ENCODE peak calls at places on chromosome 10, in four cellular contexts. A is hepatocyte, N is SJSA1, Q is kidney epithelial cell. P is an unnamed sample. For H3K27me3, the result is how much of the 10 kb centered on the place peaks cover.

GRCh38 chr10:102225646-102226541 is at the start of gene ELOVL3:
- DNase-seq in A (peak), N (peak), Q (peak), P (peak)

GRCh38 chr10:91603931-91604331 is 28.9 kb downstream of the PPP1R3C start:
- DNase-seq in A (peak), N (no peak), Q (peak), P (peak)

GRCh38 chr10:30763933-30764332 is 134.4 kb upstream of the LYZL2 start:
- DNase-seq in A (no peak), N (no peak), Q (no peak), P (no peak)

GRCh38 chr10:97422921-97423420 is 3.0 kb upstream of the PGAM1 start:
- DNase-seq in A (no peak), N (no peak), Q (no peak), P (no peak)

GRCh38 chr10:117647306-117647705 is 104.8 kb downstream of the EMX2 start:
- DNase-seq in A (no peak), N (no peak), Q (no peak), P (no peak)

GRCh38 chr10:12667006-12667405 is 317.7 kb downstream of the CAMK1D start:
- DNase-seq in A (no peak), N (no peak), Q (no peak), P (no peak)

GRCh38 chr10:21518629-21519321 is 6.7 kb downstream of the SKIDA1 start:
- DNase-seq in A (peak), N (no peak), Q (no peak), P (no peak)

GRCh38 chr10:50936335-50936734 is 50.9 kb upstream of the A1CF start:
- DNase-seq in A (no peak), N (no peak), Q (no peak), P (no peak)

GRCh38 chr10:108323274-108323798 is 1158.8 kb upstream of the SORCS1 start:
- DNase-seq in A (no peak), N (no peak), Q (no peak), P (no peak)

GRCh38 chr10:13299437-13300287 is at the start of gene PHYH:
- DNase-seq in A (peak), N (peak), Q (peak), P (peak)

GRCh38 chr10:46314046-46314445 is 27.2 kb downstream of the ANTXRL start:
- DNase-seq in A (no peak), N (no peak), Q (no peak), P (no peak)

GRCh38 chr10:123331438-123331837 is 177.2 kb downstream of the BUB3 start:
- DNase-seq in A (peak), N (no peak), Q (no peak), P (peak)

GRCh38 chr10:15393417-15393816 is 22.3 kb upstream of the FAM171A1 start:
- DNase-seq in A (no peak), N (no peak), Q (no peak), P (no peak)

GRCh38 chr10:88540355-88540754 is 42.8 kb downstream of the RNLS start:
- DNase-seq in A (no peak), N (no peak), Q (no peak), P (no peak)

GRCh38 chr10:24556746-24557742 is 166.6 kb downstream of the ARHGAP21 start:
- DNase-seq in A (peak), N (peak), Q (peak), P (peak)

GRCh38 chr10:97540669-97541500 is 31.7 kb upstream of the ANKRD2 start:
- DNase-seq in A (no peak), N (no peak), Q (no peak), P (no peak)

GRCh38 chr10:31664803-31665202 is 263.8 kb downstream of the ARHGAP12 start:
- DNase-seq in A (no peak), N (no peak), Q (no peak), P (no peak)

GRCh38 chr10:132882481-132882951 is 59.9 kb downstream of the CFAP46 start:
- DNase-seq in A (no peak), N (no peak), Q (no peak), P (no peak)

GRCh38 chr10:95600158-95600557 is 39.0 kb upstream of the SORBS1 start:
- DNase-seq in A (no peak), N (no peak), Q (no peak), P (no peak)

GRCh38 chr10:114151486-114151885 is 22.5 kb downstream of the CCDC186 start:
- DNase-seq in A (no peak), N (peak), Q (peak), P (no peak)

GRCh38 chr10:12906051-12906541 is 95.4 kb downstream of the CCDC3 start:
- DNase-seq in A (no peak), N (no peak), Q (no peak), P (no peak)

GRCh38 chr10:73576178-73576889 is 14.8 kb downstream of the USP54 start:
- DNase-seq in A (peak), N (no peak), Q (no peak), P (peak)

GRCh38 chr10:54484186-54484585 is 316.8 kb downstream of the PCDH15 start:
- DNase-seq in A (no peak), N (no peak), Q (no peak), P (no peak)

GRCh38 chr10:72340510-72340895 is 14.2 kb downstream of the DNAJB12 start:
- DNase-seq in A (peak), N (peak), Q (no peak), P (peak)

GRCh38 chr10:13987472-13987871 is 343.3 kb downstream of the FRMD4A start:
- DNase-seq in A (no peak), N (peak), Q (peak), P (no peak)

GRCh38 chr10:75532253-75532924 is 101.0 kb downstream of the LRMDA start:
- DNase-seq in A (no peak), N (no peak), Q (peak), P (no peak)

GRCh38 chr10:21452203-21452602 is 73.3 kb downstream of the SKIDA1 start:
- DNase-seq in A (no peak), N (no peak), Q (no peak), P (no peak)

GRCh38 chr10:4902571-4903011 is 60.6 kb upstream of the AKR1C1 start:
- DNase-seq in A (no peak), N (no peak), Q (no peak), P (no peak)

GRCh38 chr10:4931587-4931986 is 31.6 kb upstream of the AKR1C1 start:
- DNase-seq in A (no peak), N (no peak), Q (no peak), P (no peak)

GRCh38 chr10:5584895-5585516 is 60.2 kb downstream of the CALML3 start:
- DNase-seq in A (no peak), N (peak), Q (peak), P (no peak)

GRCh38 chr10:119726291-119727261 is 726 bp downstream of the INPP5F start:
- DNase-seq in A (no peak), N (no peak), Q (no peak), P (peak)

GRCh38 chr10:44979281-44980181 is 922 bp upstream of the DEPP1 start:
- DNase-seq in A (no peak), N (no peak), Q (no peak), P (peak)
- H3K4me3 ChIP-seq in A (no peak), N (no peak), Q (no peak), P (no peak)

DNA sequence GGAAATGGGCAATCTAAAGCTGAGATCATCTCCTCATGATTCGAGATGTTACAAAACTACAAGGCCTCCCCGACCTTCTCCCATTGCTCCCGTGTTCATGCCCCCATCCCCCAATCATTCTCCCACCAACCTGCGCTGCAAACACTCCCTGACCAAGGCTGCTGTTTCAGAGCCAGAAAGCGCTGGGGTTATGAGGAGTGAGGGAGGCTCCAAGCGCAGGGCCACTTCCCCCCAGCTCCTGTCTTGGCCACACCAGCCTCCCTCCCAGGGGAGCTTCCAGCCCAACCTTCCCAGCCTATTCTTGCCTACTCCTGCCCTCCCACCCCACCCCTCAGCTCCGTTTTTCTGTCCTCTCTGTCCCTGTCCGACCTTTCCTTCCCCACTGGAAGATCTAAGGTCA is 14.7 kb upstream of the NODAL start:
- DNase-seq in A (no peak), N (no peak), Q (no peak), P (no peak)
- H3K27me3 ChIP-seq in A (under half), N (under half), Q (under half), P (under half)

GRCh38 chr10:104639595-104640338 is 1.3 kb upstream of the SORCS3 start:
- DNase-seq in A (no peak), N (no peak), Q (no peak), P (no peak)

GRCh38 chr10:104638861-104639594 is 2.1 kb upstream of the SORCS3 start:
- DNase-seq in A (peak), N (no peak), Q (no peak), P (no peak)

GRCh38 chr10:104642001-104642270 is 846 bp downstream of the SORCS3 start:
- DNase-seq in A (no peak), N (no peak), Q (no peak), P (no peak)

GRCh38 chr10:104641150-104642000 is at the start of gene SORCS3:
- DNase-seq in A (peak), N (no peak), Q (no peak), P (no peak)

DNA sequence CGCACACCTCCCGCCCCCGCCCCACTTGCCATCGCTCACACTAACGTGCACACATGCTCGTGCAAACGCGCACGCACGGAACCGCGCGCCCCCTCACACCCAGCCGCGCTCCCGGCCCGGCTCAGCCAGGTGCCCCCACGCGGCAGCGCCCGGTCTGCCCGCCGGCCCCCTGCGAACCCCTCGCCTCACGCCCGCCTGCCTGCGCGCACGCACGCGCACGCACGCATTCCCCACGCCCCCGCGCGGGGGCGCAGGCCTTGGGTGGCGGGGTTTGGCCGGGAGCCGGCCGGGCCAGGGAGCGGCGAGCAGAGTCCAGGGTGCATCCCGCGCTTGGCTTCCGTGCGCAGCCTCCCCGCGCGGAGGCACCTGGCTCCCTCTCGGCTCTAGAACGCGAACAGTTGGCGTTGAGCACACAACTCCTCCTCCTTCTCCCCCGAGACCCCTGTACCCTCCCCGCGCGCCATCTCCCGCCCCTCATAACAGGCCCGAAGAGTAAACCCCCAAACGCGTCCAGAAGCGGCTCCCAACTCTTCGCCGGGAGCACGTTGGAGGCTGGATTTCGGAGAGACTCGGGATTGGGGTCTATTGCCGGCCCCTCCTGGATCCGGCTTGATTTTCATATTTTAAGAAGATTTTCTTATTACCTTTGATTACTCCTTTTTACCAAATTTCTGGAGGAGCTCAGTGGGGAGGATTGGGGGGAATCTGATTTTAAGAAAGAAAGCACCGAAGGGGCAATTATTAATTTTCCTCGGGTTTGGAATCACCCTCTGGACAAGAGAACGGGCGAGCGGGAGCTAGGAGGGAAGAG is 546 bp upstream of the SORCS3 start:
- DNase-seq in A (peak), N (no peak), Q (no peak), P (no peak)
- H3K4me3 ChIP-seq in A (peak), N (no peak), Q (peak), P (no peak)

GRCh38 chr10:49654036-49654693 is 25.3 kb upstream of the C10orf53 start:
- DNase-seq in A (no peak), N (no peak), Q (no peak), P (no peak)
- H3K27me3 ChIP-seq in A (under half), N (under half), Q (under half), P (under half)

DNA sequence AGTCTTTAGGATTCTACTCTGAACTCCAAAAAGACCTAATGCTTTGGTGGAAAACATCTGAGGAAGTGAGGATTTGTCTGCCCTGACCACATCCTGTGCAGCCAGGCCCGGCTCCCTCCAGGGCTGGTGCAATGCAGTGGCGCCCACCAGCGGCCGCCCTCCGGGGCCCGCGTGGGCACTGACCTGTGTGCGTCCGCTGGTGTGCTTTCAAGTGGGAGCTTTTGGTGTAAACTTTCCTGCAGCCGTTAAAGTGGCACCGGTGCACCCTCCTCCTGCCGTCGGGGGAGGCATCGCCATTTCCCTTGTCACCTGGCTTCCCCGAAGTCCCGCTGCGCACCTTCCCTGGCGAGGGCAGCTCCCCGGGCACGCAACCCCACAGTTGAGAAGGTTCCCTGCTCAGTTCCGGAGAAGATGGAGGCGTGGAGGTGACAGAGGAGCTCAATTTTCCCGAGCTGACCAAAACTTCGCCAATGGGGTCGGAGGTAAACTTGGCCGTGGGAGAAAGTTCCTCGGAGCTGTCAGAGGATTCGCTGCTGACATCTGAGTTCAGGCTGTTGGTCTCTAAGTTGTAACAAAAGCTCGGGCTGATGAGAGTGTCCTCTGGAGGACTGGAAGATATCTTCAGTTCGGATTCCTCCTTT is 3.4 kb downstream of the KLF6 start:
- DNase-seq in A (no peak), N (peak), Q (no peak), P (no peak)
- H3K4me3 ChIP-seq in A (peak), N (peak), Q (peak), P (no peak)

DNA sequence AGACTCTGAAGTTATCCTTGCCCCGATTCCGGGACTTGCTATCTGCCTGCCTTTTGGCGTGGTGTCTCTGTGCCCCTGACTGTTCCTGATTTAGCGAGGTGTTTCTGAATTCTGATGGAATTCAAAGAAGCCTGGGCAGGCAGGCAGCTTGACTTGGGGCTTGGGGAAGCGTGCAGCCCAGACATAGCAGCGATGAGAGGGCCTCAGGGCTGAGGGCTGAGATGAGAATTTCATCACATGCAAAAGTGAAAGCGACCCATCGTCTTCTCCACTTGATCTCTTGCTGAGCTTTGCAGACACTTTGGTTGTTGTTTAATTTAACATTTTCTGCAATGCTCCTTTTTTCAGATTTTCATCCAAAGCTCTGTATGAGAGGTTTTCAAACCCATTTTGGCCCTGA is 57.8 kb downstream of the TCF7L2 start:
- DNase-seq in A (no peak), N (no peak), Q (no peak), P (no peak)
- H3K27me3 ChIP-seq in A (under half), N (under half), Q (under half), P (under half)

GRCh38 chr10:128286413-128287097 is 160.3 kb upstream of the MKI67 start:
- DNase-seq in A (peak), N (no peak), Q (no peak), P (no peak)
- H3K4me3 ChIP-seq in A (no peak), N (no peak), Q (no peak), P (no peak)

GRCh38 chr10:101124933-101125332 is 6.2 kb upstream of the TLX1 start:
- DNase-seq in A (no peak), N (no peak), Q (no peak), P (no peak)

GRCh38 chr10:101121661-101122045 is 9.4 kb upstream of the TLX1 start:
- DNase-seq in A (no peak), N (no peak), Q (no peak), P (no peak)

GRCh38 chr10:101123815-101124617 is 7.1 kb upstream of the TLX1 start:
- DNase-seq in A (no peak), N (no peak), Q (no peak), P (no peak)

GRCh38 chr10:101122270-101123084 is 8.6 kb upstream of the TLX1 start:
- DNase-seq in A (no peak), N (no peak), Q (no peak), P (no peak)

GRCh38 chr10:101123085-101123814 is 7.8 kb upstream of the TLX1 start:
- DNase-seq in A (no peak), N (no peak), Q (no peak), P (no peak)
- H3K27me3 ChIP-seq in A (half or more), N (half or more), Q (half or more), P (under half)

GRCh38 chr10:125154529-125154928 is 5.8 kb downstream of the CTBP2 start:
- DNase-seq in A (no peak), N (peak), Q (no peak), P (no peak)
- H3K4me3 ChIP-seq in A (no peak), N (peak), Q (no peak), P (no peak)